ENCODE peak calls at places on chromosomes 2 and 18, in seven cellular contexts. One of them, this sample, is unnamed.

GRCh38 chr18:2651981-2652380 is 3.5 kb upstream of the SMCHD1 start:
- DNase-seq in fibroblast of mammary gland: no peak
- DNase-seq in neural crest cell: no peak
- DNase-seq in prostate gland: no peak
- DNase-seq in foreskin fibroblast: no peak
- DNase-seq in GM12865: no peak
- DNase-seq in neural progenitor cell: no peak
- DNase-seq in this sample: no peak

GRCh38 chr2:112915300-112916144 is 4.6 kb downstream of the IL37 start:
- DNase-seq in fibroblast of mammary gland: no peak
- DNase-seq in neural crest cell: no peak
- DNase-seq in prostate gland: no peak
- DNase-seq in foreskin fibroblast: no peak
- DNase-seq in GM12865: no peak
- DNase-seq in neural progenitor cell: no peak
- DNase-seq in this sample: no peak

GRCh38 chr2:124024491-124025348 is at the start of gene CNTNAP5:
- DNase-seq in fibroblast of mammary gland: peak
- DNase-seq in neural crest cell: peak
- DNase-seq in prostate gland: no peak
- DNase-seq in foreskin fibroblast: peak
- DNase-seq in GM12865: no peak
- DNase-seq in neural progenitor cell: peak
- DNase-seq in this sample: no peak

GRCh38 chr2:194867328-194867727 is 789.7 kb upstream of the SLC39A10 start:
- DNase-seq in fibroblast of mammary gland: peak
- DNase-seq in neural crest cell: no peak
- DNase-seq in prostate gland: no peak
- DNase-seq in foreskin fibroblast: peak
- DNase-seq in GM12865: peak
- DNase-seq in neural progenitor cell: no peak
- DNase-seq in this sample: no peak

GRCh38 chr2:224973112-224974016 is 68.9 kb downstream of the DOCK10 start:
- DNase-seq in fibroblast of mammary gland: no peak
- DNase-seq in neural crest cell: no peak
- DNase-seq in prostate gland: no peak
- DNase-seq in foreskin fibroblast: peak
- DNase-seq in GM12865: peak
- DNase-seq in neural progenitor cell: no peak
- DNase-seq in this sample: no peak

GRCh38 chr2:1839066-1839756 is 94.9 kb upstream of the PXDN start:
- DNase-seq in fibroblast of mammary gland: no peak
- DNase-seq in neural crest cell: no peak
- DNase-seq in prostate gland: no peak
- DNase-seq in foreskin fibroblast: no peak
- DNase-seq in GM12865: no peak
- DNase-seq in neural progenitor cell: no peak
- DNase-seq in this sample: no peak

GRCh38 chr2:237501892-237502513 is 15.0 kb downstream of the MLPH start:
- DNase-seq in fibroblast of mammary gland: peak
- DNase-seq in neural crest cell: no peak
- DNase-seq in prostate gland: no peak
- DNase-seq in foreskin fibroblast: no peak
- DNase-seq in GM12865: no peak
- DNase-seq in neural progenitor cell: no peak
- DNase-seq in this sample: no peak

GRCh38 chr2:240163056-240163714 is 22.7 kb upstream of the OTOS start:
- DNase-seq in fibroblast of mammary gland: no peak
- DNase-seq in neural crest cell: no peak
- DNase-seq in prostate gland: no peak
- DNase-seq in foreskin fibroblast: no peak
- DNase-seq in GM12865: no peak
- DNase-seq in neural progenitor cell: no peak
- DNase-seq in this sample: no peak

GRCh38 chr2:54560146-54560881 is 104.2 kb downstream of the SPTBN1 start:
- DNase-seq in fibroblast of mammary gland: peak
- DNase-seq in neural crest cell: no peak
- DNase-seq in prostate gland: peak
- DNase-seq in foreskin fibroblast: peak
- DNase-seq in GM12865: peak
- DNase-seq in neural progenitor cell: peak
- DNase-seq in this sample: peak

GRCh38 chr2:232576995-232577394 is 26.5 kb downstream of the EIF4E2 start:
- DNase-seq in fibroblast of mammary gland: peak
- DNase-seq in neural crest cell: no peak
- DNase-seq in prostate gland: no peak
- DNase-seq in foreskin fibroblast: peak
- DNase-seq in GM12865: no peak
- DNase-seq in neural progenitor cell: no peak
- DNase-seq in this sample: peak

GRCh38 chr2:12109363-12110017 is 363.1 kb downstream of the LPIN1 start:
- DNase-seq in fibroblast of mammary gland: no peak
- DNase-seq in neural crest cell: no peak
- DNase-seq in prostate gland: no peak
- DNase-seq in foreskin fibroblast: no peak
- DNase-seq in GM12865: no peak
- DNase-seq in neural progenitor cell: peak
- DNase-seq in this sample: no peak

GRCh38 chr2:86251840-86252266 is 52.6 kb downstream of the MRPL35 start:
- DNase-seq in fibroblast of mammary gland: no peak
- DNase-seq in neural crest cell: no peak
- DNase-seq in prostate gland: no peak
- DNase-seq in foreskin fibroblast: no peak
- DNase-seq in GM12865: no peak
- DNase-seq in neural progenitor cell: no peak
- DNase-seq in this sample: no peak

GRCh38 chr2:120026890-120027289 is 14.0 kb downstream of the EPB41L5 start:
- DNase-seq in fibroblast of mammary gland: no peak
- DNase-seq in neural crest cell: no peak
- DNase-seq in prostate gland: no peak
- DNase-seq in foreskin fibroblast: peak
- DNase-seq in GM12865: no peak
- DNase-seq in neural progenitor cell: no peak
- DNase-seq in this sample: no peak

GRCh38 chr2:197327776-197328169 is 17.2 kb upstream of the ANKRD44 start:
- DNase-seq in fibroblast of mammary gland: no peak
- DNase-seq in neural crest cell: no peak
- DNase-seq in prostate gland: no peak
- DNase-seq in foreskin fibroblast: no peak
- DNase-seq in GM12865: no peak
- DNase-seq in neural progenitor cell: no peak
- DNase-seq in this sample: no peak

GRCh38 chr2:165420231-165420630 is 49.3 kb upstream of the CSRNP3 start:
- DNase-seq in fibroblast of mammary gland: no peak
- DNase-seq in neural crest cell: no peak
- DNase-seq in prostate gland: no peak
- DNase-seq in foreskin fibroblast: no peak
- DNase-seq in GM12865: no peak
- DNase-seq in neural progenitor cell: no peak
- DNase-seq in this sample: no peak

GRCh38 chr2:218671654-218672566 is at the start of the genes RNF25 and STK36:
- DNase-seq in fibroblast of mammary gland: peak
- DNase-seq in neural crest cell: peak
- DNase-seq in prostate gland: peak
- DNase-seq in foreskin fibroblast: peak
- DNase-seq in GM12865: peak
- DNase-seq in neural progenitor cell: peak
- DNase-seq in this sample: peak

GRCh38 chr18:10442551-10442971 is 11.9 kb upstream of the APCDD1 start:
- DNase-seq in fibroblast of mammary gland: no peak
- DNase-seq in neural crest cell: no peak
- DNase-seq in prostate gland: no peak
- DNase-seq in foreskin fibroblast: peak
- DNase-seq in GM12865: no peak
- DNase-seq in neural progenitor cell: peak
- DNase-seq in this sample: peak
- TF ChIP-seq CTCF in fibroblast of mammary gland: no peak
- TF ChIP-seq CTCF in neural crest cell: no peak
- TF ChIP-seq CTCF in prostate gland: peak
- TF ChIP-seq CTCF in foreskin fibroblast: peak
- TF ChIP-seq CTCF in GM12865: no peak
- TF ChIP-seq CTCF in neural progenitor cell: no peak
- TF ChIP-seq CTCF in this sample: peak

DNA sequence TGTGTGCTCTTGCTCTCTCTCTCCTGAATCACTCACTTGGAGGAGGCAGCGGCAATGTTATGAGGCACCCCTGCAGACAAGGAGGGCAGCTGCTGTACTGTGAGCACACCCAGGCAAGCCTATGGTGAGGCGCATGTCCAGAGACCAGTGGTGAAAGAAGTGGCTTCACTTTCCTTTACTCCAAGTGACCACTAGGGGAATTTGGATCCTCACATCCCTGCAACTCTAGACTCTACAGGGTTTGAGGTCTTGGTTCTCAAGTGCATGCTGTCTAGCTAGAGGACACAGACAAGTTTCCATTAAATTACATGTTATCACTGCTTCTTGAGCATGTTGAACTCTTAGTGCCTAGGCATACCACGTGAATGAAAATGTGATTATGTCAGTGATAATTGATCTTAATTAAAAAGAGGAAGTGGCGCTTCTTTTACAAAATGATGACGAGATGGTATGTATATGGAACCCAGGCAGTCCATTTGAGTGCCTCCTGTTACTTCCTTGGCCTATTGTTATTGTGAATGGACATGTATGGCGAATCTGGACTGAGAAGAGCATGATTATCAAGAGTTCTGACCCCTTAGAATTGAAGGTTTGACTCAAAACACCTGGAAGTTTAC is 181.0 kb upstream of the CDH2 start:
- DNase-seq in fibroblast of mammary gland: no peak
- DNase-seq in neural crest cell: no peak
- DNase-seq in prostate gland: no peak
- DNase-seq in foreskin fibroblast: no peak
- DNase-seq in GM12865: no peak
- DNase-seq in neural progenitor cell: peak
- DNase-seq in this sample: no peak
- TF ChIP-seq CTCF in fibroblast of mammary gland: peak
- TF ChIP-seq CTCF in neural crest cell: peak
- TF ChIP-seq CTCF in prostate gland: no peak
- TF ChIP-seq CTCF in foreskin fibroblast: peak
- TF ChIP-seq CTCF in GM12865: peak
- TF ChIP-seq CTCF in neural progenitor cell: peak
- TF ChIP-seq CTCF in this sample: peak

GRCh38 chr2:118945921-118946320 is 3.9 kb downstream of the MARCO start:
- DNase-seq in fibroblast of mammary gland: peak
- DNase-seq in neural crest cell: no peak
- DNase-seq in prostate gland: no peak
- DNase-seq in foreskin fibroblast: no peak
- DNase-seq in GM12865: no peak
- DNase-seq in neural progenitor cell: no peak
- DNase-seq in this sample: no peak
- TF ChIP-seq CTCF in fibroblast of mammary gland: no peak
- TF ChIP-seq CTCF in neural crest cell: peak
- TF ChIP-seq CTCF in prostate gland: no peak
- TF ChIP-seq CTCF in foreskin fibroblast: no peak
- TF ChIP-seq CTCF in GM12865: no peak
- TF ChIP-seq CTCF in neural progenitor cell: no peak
- TF ChIP-seq CTCF in this sample: no peak

GRCh38 chr2:4995466-4995865 is 696.7 kb upstream of the SOX11 start:
- DNase-seq in fibroblast of mammary gland: no peak
- DNase-seq in neural crest cell: no peak
- DNase-seq in prostate gland: no peak
- DNase-seq in foreskin fibroblast: no peak
- DNase-seq in GM12865: no peak
- DNase-seq in neural progenitor cell: peak
- DNase-seq in this sample: no peak

DNA sequence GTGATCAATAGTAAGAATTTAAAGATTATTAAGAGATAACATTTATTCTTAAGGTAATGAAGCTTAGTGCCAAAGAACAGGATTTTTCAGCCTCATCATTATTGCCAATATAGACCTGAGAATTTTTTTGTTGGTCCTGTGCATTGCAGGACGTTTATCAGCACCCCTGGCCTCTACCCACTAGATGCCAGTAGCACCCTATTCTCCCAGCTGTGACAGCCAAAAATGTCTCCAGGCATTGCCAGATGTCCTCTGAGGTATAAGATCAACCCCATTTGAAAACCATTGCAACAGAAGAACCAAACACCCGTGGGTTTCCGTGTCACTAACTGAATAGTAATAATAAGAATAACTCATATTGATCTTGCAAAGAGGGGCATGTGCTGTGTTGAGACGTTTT is 700.0 kb upstream of the SOX11 start:
- DNase-seq in fibroblast of mammary gland: no peak
- DNase-seq in neural crest cell: no peak
- DNase-seq in prostate gland: no peak
- DNase-seq in foreskin fibroblast: no peak
- DNase-seq in GM12865: no peak
- DNase-seq in neural progenitor cell: peak
- DNase-seq in this sample: no peak
- TF ChIP-seq CTCF in fibroblast of mammary gland: no peak
- TF ChIP-seq CTCF in neural crest cell: no peak
- TF ChIP-seq CTCF in prostate gland: peak
- TF ChIP-seq CTCF in foreskin fibroblast: no peak
- TF ChIP-seq CTCF in GM12865: no peak
- TF ChIP-seq CTCF in neural progenitor cell: peak
- TF ChIP-seq CTCF in this sample: no peak